ENCODE peak calls at places on chromosomes 4 and X, in six cellular contexts. Z is GM12891, H is HepG2, X is K562, C is H1, A is GM12878. Y is an unnamed sample.

GRCh38 chr4:20612313-20612712 is 87.9 kb upstream of the PACRGL start:
- DNase-seq in Z (no peak), X (no peak), A (no peak), H (no peak), C (no peak), Y (no peak)

GRCh38 chr4:182022899-182023298 is 220.3 kb upstream of the TENM3 start:
- DNase-seq in X (no peak), H (no peak), A (no peak), Z (no peak), C (no peak), Y (no peak)

GRCh38 chr4:87865960-87866598 is 33.3 kb downstream of the MEPE start:
- DNase-seq in A (no peak), C (no peak), X (no peak), Z (no peak), H (peak), Y (no peak)

GRCh38 chr4:38092701-38093100 is 132.5 kb downstream of the PTTG2 start:
- DNase-seq in Z (no peak), H (no peak), X (no peak), C (no peak), A (no peak), Y (no peak)

GRCh38 chrX:150456941-150457340 is 93.8 kb downstream of the MAMLD1 start:
- DNase-seq in H (no peak), Z (no peak), C (no peak), A (no peak), X (no peak), Y (no peak)

GRCh38 chrX:130028196-130028595 is 45.8 kb downstream of the BCORL1 start:
- DNase-seq in C (peak), X (peak), H (no peak), A (no peak), Z (no peak), Y (no peak)

GRCh38 chr4:146916479-146917076 is 29.1 kb downstream of the TTC29 start:
- DNase-seq in H (peak), A (peak), X (peak), Z (no peak), C (no peak), Y (no peak)

GRCh38 chr4:41776466-41776865 is 27.9 kb upstream of the PHOX2B start:
- DNase-seq in H (no peak), A (no peak), Z (no peak), C (no peak), X (no peak), Y (no peak)

GRCh38 chr4:91330555-91331137 is 973.1 kb upstream of the GRID2 start:
- DNase-seq in X (no peak), Z (no peak), A (no peak), H (no peak), C (no peak), Y (no peak)

GRCh38 chr4:76821661-76822060 is 76.3 kb downstream of the SOWAHB start:
- DNase-seq in X (no peak), Z (no peak), A (no peak), C (no peak), H (no peak), Y (no peak)

GRCh38 chr4:53716471-53717063 is 125.3 kb upstream of the LNX1 start:
- DNase-seq in H (no peak), Z (no peak), C (no peak), A (no peak), X (no peak), Y (no peak)

GRCh38 chrX:151982217-151982616 is 7.7 kb upstream of the GABRE start:
- DNase-seq in A (no peak), C (no peak), H (peak), Z (no peak), X (peak), Y (no peak)

GRCh38 chr4:183200453-183200852 is 101.4 kb downstream of the WWC2 start:
- DNase-seq in H (no peak), Z (no peak), C (no peak), A (no peak), X (no peak), Y (no peak)

GRCh38 chrX:38260231-38260630 is 39.6 kb upstream of the SRPX start:
- DNase-seq in X (peak), C (peak), A (no peak), Z (no peak), H (peak), Y (peak)

GRCh38 chr4:113049421-113050355 is at the start of gene ANK2:
- DNase-seq in C (peak), Z (no peak), A (no peak), X (no peak), H (no peak), Y (no peak)

GRCh38 chr4:55733874-55734437 is 85.6 kb upstream of the EXOC1L start:
- DNase-seq in C (no peak), A (no peak), X (peak), Z (no peak), H (peak), Y (no peak)

GRCh38 chr4:6668391-6668790 is 25.3 kb upstream of the S100P start:
- DNase-seq in A (no peak), Z (no peak), X (no peak), C (no peak), H (no peak), Y (no peak)

GRCh38 chr4:165055601-165056000 is 1.9 kb downstream of the TRIM75 start:
- DNase-seq in X (no peak), Z (no peak), A (no peak), C (no peak), H (no peak), Y (no peak)

GRCh38 chr4:48315728-48316630 is 25.4 kb upstream of the SLAIN2 start:
- DNase-seq in X (peak), C (no peak), A (no peak), H (peak), Z (peak), Y (no peak)

GRCh38 chr4:85407546-85407945 is 67.4 kb upstream of the ARHGAP24 start:
- DNase-seq in X (no peak), H (no peak), Z (no peak), A (no peak), C (no peak), Y (no peak)

GRCh38 chr4:40623707-40624106 is 6.0 kb downstream of the RBM47 start:
- DNase-seq in A (no peak), H (no peak), Z (no peak), C (no peak), X (no peak), Y (no peak)

GRCh38 chr4:175419120-175419774 is 392.8 kb downstream of the GPM6A start:
- DNase-seq in C (no peak), A (no peak), H (peak), X (no peak), Z (no peak), Y (no peak)

GRCh38 chr4:28225005-28225404 is 1364.4 kb downstream of the STIM2 start:
- DNase-seq in Z (no peak), C (no peak), X (no peak), A (no peak), H (no peak), Y (no peak)

DNA sequence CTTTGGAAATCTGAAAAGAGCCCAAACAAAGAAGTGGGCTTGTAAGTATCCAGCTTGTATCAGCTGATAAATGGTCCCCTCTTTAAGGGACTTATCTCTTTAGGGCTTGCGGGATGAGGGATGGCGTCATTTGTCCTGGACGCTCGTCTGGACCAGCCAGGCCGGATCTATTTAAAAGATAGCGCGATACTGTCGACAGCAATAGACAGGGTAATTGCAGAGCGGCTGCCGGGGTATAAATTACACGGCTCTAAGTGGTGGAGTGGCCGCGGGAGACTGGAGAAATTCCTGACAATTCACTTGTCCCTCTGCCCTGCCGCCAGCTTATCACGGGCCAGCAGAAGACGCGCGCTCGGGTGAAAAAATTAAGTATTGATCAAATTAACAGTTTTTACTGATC is 90.7 kb downstream of the FAM53A start:
- DNase-seq in X (peak), Z (no peak), C (no peak), A (no peak), H (no peak), Y (no peak)
- TF ChIP-seq TAF1 in X (no peak), Z (no peak), C (no peak), A (no peak), H (no peak), Y (no peak)

GRCh38 chr4:26459756-26460530 is 30.3 kb downstream of the CCKAR start:
- DNase-seq in Z (no peak), A (no peak), C (no peak), H (no peak), X (no peak), Y (no peak)
- TF ChIP-seq POLR2AphosphoS5 in Z (no peak), A (no peak), C (no peak), H (no peak), X (no peak), Y (no peak)

GRCh38 chr4:102620697-102621497 is 119.7 kb downstream of the NFKB1 start:
- DNase-seq in A (no peak), C (no peak), X (peak), H (peak), Z (no peak), Y (no peak)
- TF ChIP-seq POLR2A in A (no peak), C (no peak), X (no peak), H (peak), Z (no peak), Y (no peak)

GRCh38 chrX:152991123-152991522 is 2.8 kb downstream of the PNMA5 start:
- DNase-seq in A (no peak), X (no peak), Z (no peak), H (no peak), C (no peak), Y (no peak)

GRCh38 chrX:152992120-152992519 is 1.8 kb downstream of the PNMA5 start:
- DNase-seq in C (no peak), A (no peak), X (no peak), Z (no peak), H (no peak), Y (no peak)

GRCh38 chrX:152988536-152989291 is 5.2 kb downstream of the PNMA5 start:
- DNase-seq in X (no peak), C (no peak), A (no peak), Z (no peak), H (no peak), Y (no peak)

GRCh38 chrX:152987801-152988200 is 6.1 kb downstream of the PNMA5 start:
- DNase-seq in X (no peak), H (no peak), Z (no peak), C (no peak), A (no peak), Y (no peak)

GRCh38 chrX:152989292-152989658 is 4.6 kb downstream of the PNMA5 start:
- DNase-seq in H (no peak), X (no peak), Z (no peak), A (no peak), C (no peak), Y (no peak)
- TF ChIP-seq TAF1 in H (no peak), X (no peak), Z (no peak), A (no peak), C (no peak), Y (no peak)

GRCh38 chr4:80006935-80007744 is 65.9 kb downstream of the ANTXR2 start:
- DNase-seq in H (peak), C (no peak), X (peak), A (no peak), Z (no peak), Y (no peak)
- TF ChIP-seq POLR2AphosphoS5 in H (no peak), C (no peak), X (peak), A (no peak), Z (no peak), Y (no peak)

GRCh38 chr4:99811850-99812249 is 4.8 kb upstream of the DAPP1 start:
- DNase-seq in H (peak), C (no peak), X (peak), A (no peak), Z (no peak), Y (no peak)

GRCh38 chr4:99817310-99817885 is 771 bp downstream of the DAPP1 start:
- DNase-seq in A (no peak), C (no peak), H (no peak), Z (no peak), X (no peak), Y (no peak)

GRCh38 chr4:99815597-99816011 is 1.0 kb upstream of the DAPP1 start:
- DNase-seq in A (no peak), H (peak), C (no peak), X (no peak), Z (no peak), Y (no peak)

GRCh38 chr4:99818661-99819060 is 2.0 kb downstream of the DAPP1 start:
- DNase-seq in Z (no peak), C (no peak), X (no peak), H (no peak), A (no peak), Y (no peak)

DNA sequence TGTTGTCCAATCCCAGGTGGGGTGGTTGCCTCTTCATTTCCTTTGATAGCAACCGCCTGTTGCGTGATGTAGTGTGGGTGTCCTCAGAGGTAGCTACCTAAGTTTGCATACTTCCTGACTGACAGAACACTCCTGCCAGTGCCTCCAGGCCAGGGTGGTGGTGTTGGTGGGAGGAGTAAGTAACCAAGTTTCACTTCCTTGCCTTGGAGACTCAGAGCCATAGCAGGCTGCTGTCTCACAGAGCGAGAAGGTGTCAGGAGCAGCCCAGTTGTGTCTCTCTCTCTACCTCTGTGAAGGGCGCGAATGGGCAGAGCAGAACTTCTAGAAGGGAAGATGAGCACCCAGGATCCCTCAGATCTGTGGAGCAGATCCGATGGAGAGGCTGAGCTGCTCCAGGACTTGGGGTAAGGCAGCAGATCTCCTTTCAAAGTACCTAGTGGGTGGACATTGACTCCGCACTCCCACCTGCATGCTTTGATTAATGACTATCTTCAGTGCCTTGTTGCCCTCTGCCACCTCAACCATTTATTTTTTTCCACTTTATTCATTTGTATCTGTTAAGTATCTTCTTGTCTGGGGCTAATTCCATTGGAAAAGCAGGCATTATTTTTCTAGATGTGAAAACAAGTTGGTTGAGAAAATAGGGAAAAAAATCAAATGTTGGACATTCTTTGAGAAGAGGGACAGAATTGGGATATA is at the start of gene DAPP1:
- DNase-seq in Z (peak), C (no peak), H (no peak), A (peak), X (no peak), Y (peak)
- TF ChIP-seq POLR2A in Z (peak), C (no peak), H (no peak), A (peak), X (no peak), Y (peak)

GRCh38 chr4:121709766-121710405 is 13.1 kb upstream of the ANXA5 start:
- DNase-seq in Z (no peak), X (no peak), A (no peak), C (no peak), H (no peak), Y (no peak)

GRCh38 chr4:121705521-121705920 is 8.7 kb upstream of the ANXA5 start:
- DNase-seq in X (no peak), Z (no peak), A (no peak), C (no peak), H (no peak), Y (no peak)

GRCh38 chr4:121707344-121707743 is 10.6 kb upstream of the ANXA5 start:
- DNase-seq in H (no peak), A (no peak), Z (no peak), X (no peak), C (no peak), Y (no peak)

GRCh38 chr4:121702136-121702535 is 5.4 kb upstream of the ANXA5 start:
- DNase-seq in C (no peak), H (no peak), Z (no peak), A (no peak), X (no peak), Y (no peak)

GRCh38 chr4:121706595-121707021 is 9.8 kb upstream of the ANXA5 start:
- DNase-seq in H (no peak), C (no peak), Z (no peak), X (no peak), A (no peak), Y (no peak)
- TF ChIP-seq TAF1 in H (no peak), C (no peak), Z (no peak), X (no peak), A (no peak), Y (no peak)

DNA sequence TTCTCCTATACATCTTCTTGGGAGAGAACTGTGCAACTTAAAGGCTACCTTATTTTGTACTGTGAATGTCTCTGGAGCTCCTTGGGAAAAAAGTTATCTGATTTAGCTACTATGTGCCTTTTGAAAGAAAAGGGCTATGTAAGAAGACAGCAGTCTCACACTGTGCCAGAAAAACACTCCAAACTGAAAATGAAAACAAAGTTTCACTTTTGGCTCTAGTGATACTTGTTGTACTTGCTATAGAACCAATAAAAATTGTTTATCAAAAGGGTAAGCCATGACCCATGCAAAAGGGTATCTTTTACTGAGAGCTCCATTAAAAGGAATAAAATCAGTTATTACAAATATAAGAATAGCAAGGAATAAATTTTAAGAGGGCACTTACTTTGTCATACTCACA is 2270.0 kb downstream of the ARAP2 start:
- DNase-seq in C (no peak), A (no peak), Z (no peak), H (no peak), X (no peak), Y (no peak)
- TF ChIP-seq POLR2AphosphoS5 in C (no peak), A (no peak), Z (no peak), H (no peak), X (no peak), Y (no peak)

DNA sequence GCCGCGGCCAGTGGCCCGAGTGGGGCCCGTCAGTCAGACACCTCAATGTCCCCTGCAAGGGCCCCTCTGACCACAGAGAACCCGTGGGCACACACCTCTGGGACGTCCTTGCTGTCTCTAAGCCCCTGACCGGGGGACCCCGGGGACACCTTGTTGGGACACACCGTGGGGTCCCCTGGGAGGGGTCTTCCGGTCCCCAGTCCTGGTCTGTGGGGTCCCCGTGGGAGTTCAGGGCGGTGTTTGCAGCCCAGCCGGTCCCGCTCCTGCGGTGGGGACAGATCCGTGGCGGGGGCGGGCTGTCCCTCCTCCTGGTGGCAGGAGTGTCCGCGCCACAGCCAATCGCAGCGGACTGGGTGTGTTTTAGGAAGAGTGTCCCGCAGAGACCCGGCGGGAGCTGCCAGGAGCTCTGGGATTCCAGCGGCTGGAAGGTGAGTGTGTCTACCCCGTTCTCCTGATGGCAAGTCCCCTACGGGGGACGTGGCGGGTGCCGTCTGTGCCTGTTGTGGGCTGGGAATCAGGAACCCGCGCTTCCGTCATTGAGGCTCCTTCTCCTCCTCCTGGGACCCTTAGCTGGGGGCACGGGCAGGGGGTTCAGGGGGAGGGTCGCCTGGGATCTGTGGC is 5.1 kb upstream of the PLCXD1 start:
- DNase-seq in H (peak), A (no peak), X (peak), Z (peak), C (peak), Y (peak)
- TF ChIP-seq POLR2A in H (no peak), A (no peak), X (peak), Z (no peak), C (peak), Y (no peak)

GRCh38 chrX:78027798-78028197 is 58.4 kb upstream of the PGAM4 start:
- DNase-seq in X (no peak), Z (no peak), H (no peak), A (no peak), C (no peak), Y (no peak)

GRCh38 chrX:78024349-78025108 is 55.1 kb upstream of the PGAM4 start:
- DNase-seq in H (peak), C (peak), A (no peak), Z (peak), X (peak), Y (peak)

GRCh38 chrX:78035061-78035460 is 65.6 kb upstream of the PGAM4 start:
- DNase-seq in Z (no peak), H (no peak), A (no peak), C (no peak), X (no peak), Y (no peak)

GRCh38 chrX:78029663-78030062 is 60.2 kb upstream of the PGAM4 start:
- DNase-seq in C (no peak), A (no peak), H (peak), Z (no peak), X (peak), Y (no peak)
- TF ChIP-seq TAF1 in C (no peak), A (no peak), H (no peak), Z (no peak), X (no peak), Y (no peak)

Y was measured in GM12892.